ENCODE peak calls at places on chromosomes 6 and 20, in six cellular contexts. U is IMR-90, G is H9, N is neuronal stem cell, E is H1, W is mesenchymal stem cell. C is an unnamed sample. For H3K79me1, the result is how much of the 10 kb centered on the place peaks cover.

GRCh38 chr6:31075528-31075927 is 36.8 kb downstream of the C6orf15 start:
- DNase-seq in U (peak), G (no peak), N (no peak), E (no peak), W (peak), C (no peak)

GRCh38 chr6:9292975-9293374 is 857.6 kb upstream of the SLC35B3 start:
- DNase-seq in U (peak), G (no peak), N (no peak), E (no peak), W (no peak), C (no peak)

GRCh38 chr6:150068173-150068785 is 642 bp downstream of the ULBP3 start:
- DNase-seq in U (no peak), G (no peak), N (no peak), E (no peak), W (peak), C (peak)

GRCh38 chr20:19934792-19935491 is 82.2 kb upstream of the NAA20 start:
- DNase-seq in U (no peak), G (no peak), N (no peak), E (no peak), W (peak), C (peak)

GRCh38 chr6:38460216-38460615 is 179.5 kb downstream of the BTBD9 start:
- DNase-seq in U (peak), G (no peak), N (no peak), E (no peak), W (peak), C (no peak)

GRCh38 chr20:52420805-52421204 is 229.2 kb upstream of the ZFP64 start:
- DNase-seq in U (no peak), G (no peak), N (no peak), E (no peak), W (no peak), C (no peak)

GRCh38 chr6:109309917-109310316 is 72.3 kb downstream of the CD164 start:
- DNase-seq in U (no peak), G (no peak), N (no peak), E (no peak), W (no peak), C (no peak)

GRCh38 chr6:148440877-148441453 is 98.3 kb downstream of the SASH1 start:
- DNase-seq in U (peak), G (no peak), N (no peak), E (no peak), W (peak), C (no peak)

GRCh38 chr6:150799276-150799805 is 66.2 kb upstream of the MTHFD1L start:
- DNase-seq in U (no peak), G (no peak), N (no peak), E (no peak), W (no peak), C (no peak)

GRCh38 chr6:145017516-145017915 is 717.8 kb downstream of the EPM2A start:
- DNase-seq in U (peak), G (no peak), N (no peak), E (no peak), W (no peak), C (no peak)

GRCh38 chr6:30060634-30060981 is 457 bp upstream of the POLR1H start:
- DNase-seq in U (peak), G (no peak), N (no peak), E (no peak), W (peak), C (no peak)

GRCh38 chr6:34484899-34485298 is 19.0 kb downstream of the PACSIN1 start:
- DNase-seq in U (no peak), G (no peak), N (no peak), E (no peak), W (no peak), C (no peak)

GRCh38 chr20:17226410-17227198 is at the start of gene PCSK2:
- DNase-seq in U (peak), G (peak), N (peak), E (peak), W (peak), C (peak)

GRCh38 chr6:40894962-40895799 is 143.8 kb downstream of the UNC5CL start:
- DNase-seq in U (peak), G (peak), N (peak), E (peak), W (peak), C (peak)

GRCh38 chr20:6122873-6123649 is at the start of gene FERMT1:
- DNase-seq in U (peak), G (peak), N (peak), E (peak), W (peak), C (peak)

GRCh38 chr6:33755070-33755869 is 8.6 kb upstream of the IP6K3 start:
- DNase-seq in U (no peak), G (no peak), N (no peak), E (no peak), W (no peak), C (no peak)

GRCh38 chr6:46393940-46394337 is 97.3 kb downstream of the RCAN2 start:
- DNase-seq in U (no peak), G (no peak), N (no peak), E (no peak), W (no peak), C (no peak)

GRCh38 chr20:21240394-21240793 is 62.7 kb upstream of the XRN2 start:
- DNase-seq in U (no peak), G (no peak), N (no peak), E (no peak), W (no peak), C (no peak)

GRCh38 chr6:71238351-71238750 is 50.3 kb upstream of the OGFRL1 start:
- DNase-seq in U (peak), G (no peak), N (no peak), E (no peak), W (peak), C (no peak)

GRCh38 chr6:121382467-121383121 is 48.3 kb upstream of the TBC1D32 start:
- DNase-seq in U (no peak), G (no peak), N (no peak), E (no peak), W (no peak), C (no peak)

GRCh38 chr6:24520929-24521546 is 26.3 kb downstream of the ALDH5A1 start:
- DNase-seq in U (peak), G (peak), N (no peak), E (peak), W (peak), C (peak)

GRCh38 chr20:1507276-1507675 is 16.1 kb upstream of the SIRPB2 start:
- DNase-seq in U (no peak), G (no peak), N (no peak), E (no peak), W (no peak), C (peak)

GRCh38 chr6:164133095-164133494 is 718.6 kb downstream of the QKI start:
- DNase-seq in U (no peak), G (no peak), N (no peak), E (no peak), W (peak), C (peak)

GRCh38 chr6:168216741-168217140 is 102.8 kb downstream of the DACT2 start:
- DNase-seq in U (no peak), G (no peak), N (peak), E (no peak), W (no peak), C (no peak)

GRCh38 chr20:37422791-37423286 is 76.9 kb downstream of the SRC start:
- DNase-seq in U (no peak), G (no peak), N (no peak), E (no peak), W (no peak), C (no peak)

GRCh38 chr20:37420610-37421009 is 74.7 kb downstream of the SRC start:
- DNase-seq in U (no peak), G (no peak), N (no peak), E (no peak), W (no peak), C (no peak)

GRCh38 chr20:37421060-37421639 is 75.2 kb downstream of the SRC start:
- DNase-seq in U (no peak), G (no peak), N (no peak), E (no peak), W (no peak), C (no peak)

GRCh38 chr20:37423545-37423944 is 77.6 kb downstream of the SRC start:
- DNase-seq in U (no peak), G (no peak), N (no peak), E (no peak), W (no peak), C (no peak)

DNA sequence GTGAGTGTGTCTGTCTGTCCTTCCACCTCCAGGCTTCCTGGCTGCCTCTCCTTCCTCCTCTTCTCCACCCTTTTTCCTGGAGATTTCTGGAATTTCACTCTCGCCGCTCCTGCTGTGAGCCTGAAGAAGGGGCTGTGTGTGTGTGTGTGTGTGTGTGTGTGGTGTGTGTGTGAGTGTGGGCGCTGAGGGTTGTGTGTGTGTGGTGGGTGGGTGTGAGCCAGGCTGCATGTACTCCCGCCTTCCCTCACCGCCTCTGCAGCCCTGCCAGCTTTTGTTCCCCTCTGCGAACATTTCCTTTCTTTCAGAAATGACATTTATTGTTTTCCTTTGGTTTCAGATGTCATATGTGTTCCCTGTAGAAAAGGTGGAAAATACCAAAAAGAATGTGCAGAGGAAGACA is 76.0 kb downstream of the SRC start:
- DNase-seq in U (no peak), G (no peak), N (no peak), E (no peak), W (no peak), C (no peak)
- H2AFZ ChIP-seq in U (no peak), G (no peak), N (peak), E (no peak), W (no peak), C (no peak)

GRCh38 chr20:41158082-41158625 is 20.8 kb downstream of the PLCG1 start:
- DNase-seq in U (no peak), G (no peak), N (no peak), E (no peak), W (no peak), C (peak)
- H3K79me1 ChIP-seq in U (half or more), G (under half), N (under half), E (half or more), W (half or more), C (under half)

DNA sequence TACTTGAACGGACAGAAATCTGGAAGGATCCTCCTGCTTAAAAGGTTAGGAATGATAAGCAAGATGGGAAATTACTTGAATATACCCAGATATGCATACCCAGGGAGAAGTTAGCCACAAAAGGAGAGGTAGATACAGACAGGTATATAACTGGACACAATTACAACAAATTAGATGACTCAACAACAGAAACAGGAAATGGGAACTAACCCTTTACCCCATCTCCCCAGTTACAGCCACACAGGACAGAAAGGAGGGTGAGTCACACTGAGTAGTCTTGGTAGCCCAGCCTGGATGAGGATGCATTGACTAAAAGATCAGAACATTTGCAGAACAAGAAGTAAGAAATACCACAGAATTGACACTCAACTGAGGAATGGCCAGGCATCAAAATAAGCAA is 61.2 kb downstream of the C6orf52 start:
- DNase-seq in U (peak), G (no peak), N (no peak), E (no peak), W (peak), C (peak)
- H2AFZ ChIP-seq in U (no peak), G (no peak), N (no peak), E (no peak), W (no peak), C (no peak)

GRCh38 chr20:57659789-57660509 is 39.7 kb upstream of the ZBP1 start:
- DNase-seq in U (no peak), G (no peak), N (no peak), E (no peak), W (no peak), C (no peak)

GRCh38 chr20:57662028-57662312 is 41.7 kb upstream of the ZBP1 start:
- DNase-seq in U (no peak), G (no peak), N (no peak), E (no peak), W (no peak), C (no peak)

GRCh38 chr20:57659131-57659788 is 39.0 kb upstream of the ZBP1 start:
- DNase-seq in U (no peak), G (peak), N (no peak), E (no peak), W (no peak), C (no peak)

GRCh38 chr20:57661201-57662027 is 41.2 kb upstream of the ZBP1 start:
- DNase-seq in U (no peak), G (peak), N (no peak), E (no peak), W (no peak), C (no peak)

GRCh38 chr20:57660510-57661199 is 40.4 kb upstream of the ZBP1 start:
- DNase-seq in U (no peak), G (peak), N (no peak), E (no peak), W (no peak), C (no peak)
- H3K79me1 ChIP-seq in U (under half), G (under half), N (under half), E (under half), W (under half), C (under half)

DNA sequence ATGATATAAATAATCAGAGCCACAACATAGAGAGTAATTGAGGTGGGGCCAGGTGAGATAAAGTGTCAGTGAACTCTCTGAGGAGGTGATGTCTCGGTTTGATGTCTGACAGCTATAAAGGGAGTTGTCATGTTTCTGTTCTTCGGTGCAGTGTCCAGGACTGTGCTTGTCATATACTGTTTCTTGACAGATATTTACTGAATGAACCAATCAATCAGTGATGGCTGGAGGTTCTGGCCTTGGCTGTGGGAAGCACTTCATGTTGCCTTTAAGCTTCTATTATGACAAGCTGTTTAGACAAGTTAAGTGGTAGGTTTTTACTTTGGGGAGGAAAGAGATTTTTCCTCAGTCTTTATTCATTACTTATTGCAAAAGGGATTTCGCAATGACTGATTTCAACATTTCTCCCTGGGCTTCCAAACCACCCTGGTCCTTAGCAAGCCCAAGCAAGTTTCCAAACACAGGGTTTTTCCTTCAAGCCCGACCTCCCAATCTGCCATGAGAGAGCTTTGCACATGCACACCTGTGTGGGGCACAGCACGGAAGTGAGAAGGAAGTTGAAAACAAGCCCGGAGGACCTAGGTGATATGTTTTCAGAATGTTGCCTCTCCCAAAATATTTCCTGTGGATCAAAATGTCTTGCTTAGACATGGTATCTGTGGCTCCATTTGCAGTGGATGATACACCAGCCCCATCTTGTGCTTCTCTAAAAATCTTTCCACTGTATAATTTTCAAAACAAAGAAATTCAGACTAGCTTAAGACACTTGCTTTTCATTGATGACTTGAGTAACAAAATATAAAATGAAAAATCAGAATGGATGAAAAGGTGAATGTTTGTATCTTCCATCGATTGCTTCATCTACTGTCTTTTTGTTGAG is 567.3 kb upstream of the BTBD3 start:
- DNase-seq in U (peak), G (no peak), N (no peak), E (no peak), W (peak), C (peak)
- H2AFZ ChIP-seq in U (peak), G (no peak), N (peak), E (no peak), W (no peak), C (no peak)

GRCh38 chr20:48816282-48816860 is 11.4 kb downstream of the PREX1 start:
- DNase-seq in U (no peak), G (no peak), N (no peak), E (no peak), W (no peak), C (no peak)

GRCh38 chr20:48814633-48815032 is 13.2 kb downstream of the PREX1 start:
- DNase-seq in U (no peak), G (no peak), N (no peak), E (no peak), W (no peak), C (no peak)

GRCh38 chr20:48817367-48818030 is 10.3 kb downstream of the PREX1 start:
- DNase-seq in U (no peak), G (no peak), N (no peak), E (no peak), W (no peak), C (no peak)

GRCh38 chr20:48813930-48814546 is 13.8 kb downstream of the PREX1 start:
- DNase-seq in U (no peak), G (no peak), N (no peak), E (no peak), W (no peak), C (no peak)

DNA sequence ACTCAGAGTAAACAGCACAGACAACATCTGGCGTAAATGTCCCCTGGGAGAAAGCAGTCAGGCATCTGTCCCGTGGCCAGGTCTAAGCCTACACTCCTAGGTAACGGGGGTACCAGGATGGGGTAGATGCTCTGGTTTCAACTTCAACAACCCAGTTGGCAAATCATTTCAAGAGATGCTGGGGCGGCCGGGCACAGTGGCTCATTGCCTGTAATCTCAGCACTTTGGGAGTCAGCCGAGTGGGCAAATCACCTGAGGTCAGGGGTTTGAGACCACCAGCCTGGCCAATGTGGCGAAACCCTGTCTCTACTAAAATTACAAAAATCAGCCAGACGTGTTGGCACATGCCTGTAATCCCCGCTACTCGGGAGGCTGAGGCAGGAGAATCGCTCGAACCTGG is 12.3 kb downstream of the PREX1 start:
- DNase-seq in U (no peak), G (no peak), N (no peak), E (no peak), W (no peak), C (no peak)
- H3K79me1 ChIP-seq in U (under half), G (under half), N (under half), E (under half), W (under half), C (under half)

GRCh38 chr6:113818528-113818927 is 38.6 kb upstream of the MARCKS start:
- DNase-seq in U (peak), G (no peak), N (no peak), E (no peak), W (peak), C (no peak)
- H2AFZ ChIP-seq in U (no peak), G (no peak), N (peak), E (no peak), W (no peak), C (no peak)

GRCh38 chr6:55569638-55570037 is 9.4 kb downstream of the HMGCLL1 start:
- DNase-seq in U (no peak), G (no peak), N (no peak), E (no peak), W (no peak), C (no peak)

GRCh38 chr6:55567558-55567957 is 11.4 kb downstream of the HMGCLL1 start:
- DNase-seq in U (no peak), G (no peak), N (no peak), E (no peak), W (peak), C (no peak)

DNA sequence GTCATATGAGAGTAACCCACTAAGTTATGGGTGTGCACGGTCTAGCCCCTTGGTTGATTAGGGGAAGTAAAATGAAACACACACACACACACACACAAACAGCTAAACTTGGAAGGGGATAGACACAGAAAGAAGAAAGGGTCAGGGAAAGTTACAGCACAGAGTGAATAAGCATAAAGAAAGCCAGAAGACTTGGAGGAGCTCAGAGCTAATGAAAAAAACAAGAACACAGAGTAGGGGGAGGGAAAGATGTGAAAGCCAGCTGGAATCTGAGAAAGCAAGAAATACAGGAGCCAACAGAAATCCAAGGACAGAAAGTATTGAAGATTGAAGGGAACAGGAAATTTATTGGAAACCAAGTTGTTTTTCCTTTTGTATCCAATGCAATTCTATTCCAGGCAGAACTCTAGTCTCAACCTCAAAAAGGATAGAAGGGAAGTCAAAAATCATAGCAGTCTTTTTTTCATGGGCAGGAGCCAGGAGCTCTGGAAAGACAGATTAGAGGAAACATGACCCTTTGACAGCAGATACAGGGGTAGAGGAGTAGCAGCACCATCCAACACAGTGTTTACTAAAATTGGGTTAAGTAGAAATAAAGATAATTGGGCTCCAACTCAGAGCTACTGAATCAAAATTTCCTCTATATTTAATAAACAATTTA is 10.1 kb downstream of the HMGCLL1 start:
- DNase-seq in U (no peak), G (no peak), N (peak), E (no peak), W (peak), C (no peak)
- H3K79me1 ChIP-seq in U (under half), G (under half), N (under half), E (under half), W (under half), C (under half)

C was measured in trophoblast cell.